ENCODE peak calls at places on chromosomes 1 and 21, in four cellular contexts. One of them, this sample, is unnamed.

GRCh38 chr21:31752352-31752751 is 20.4 kb upstream of the SCAF4 start:
- DNase-seq in K562: no peak
- DNase-seq in GM12878: no peak
- DNase-seq in H1: no peak
- DNase-seq in this sample: no peak

GRCh38 chr1:244154882-244155531 is 103.9 kb downstream of the ZBTB18 start:
- DNase-seq in K562: no peak
- DNase-seq in GM12878: no peak
- DNase-seq in H1: no peak
- DNase-seq in this sample: peak; percentile 10

GRCh38 chr1:246629976-246630375 is 63.7 kb downstream of the CNST start:
- DNase-seq in H1: no peak
- DNase-seq in GM12878: no peak
- DNase-seq in K562: no peak
- DNase-seq in this sample: no peak

GRCh38 chr1:236302941-236303340 is 21.2 kb upstream of the ERO1B start:
- DNase-seq in H1: no peak
- DNase-seq in GM12878: no peak
- DNase-seq in K562: no peak
- DNase-seq in this sample: peak; percentile 6

GRCh38 chr1:228073061-228073869 is 9.2 kb upstream of the ARF1 start:
- DNase-seq in K562: no peak
- DNase-seq in H1: no peak
- DNase-seq in GM12878: no peak
- DNase-seq in this sample: no peak

GRCh38 chr21:42187976-42188653 is 30.8 kb upstream of the ABCG1 start:
- DNase-seq in K562: no peak
- DNase-seq in H1: no peak
- DNase-seq in GM12878: peak; percentile 92
- DNase-seq in this sample: no peak

GRCh38 chr1:221294244-221294643 is 415.0 kb downstream of the HLX start:
- DNase-seq in GM12878: no peak
- DNase-seq in K562: no peak
- DNase-seq in H1: no peak
- DNase-seq in this sample: no peak

GRCh38 chr1:229318056-229318455 is 24.8 kb downstream of the CCSAP start:
- DNase-seq in H1: no peak
- DNase-seq in K562: no peak
- DNase-seq in GM12878: no peak
- DNase-seq in this sample: no peak

GRCh38 chr1:199046618-199047017 is 407.8 kb downstream of the PTPRC start:
- DNase-seq in GM12878: no peak
- DNase-seq in H1: no peak
- DNase-seq in K562: no peak
- DNase-seq in this sample: no peak

GRCh38 chr1:214587165-214587564 is 15.8 kb upstream of the CENPF start:
- DNase-seq in H1: no peak
- DNase-seq in GM12878: no peak
- DNase-seq in K562: no peak
- DNase-seq in this sample: no peak

GRCh38 chr1:115717541-115717940 is 51.0 kb downstream of the CASQ2 start:
- DNase-seq in H1: peak; percentile 81
- DNase-seq in GM12878: no peak
- DNase-seq in K562: peak; percentile 29
- DNase-seq in this sample: peak; percentile 57

GRCh38 chr1:93680121-93681094 is 1.2 kb downstream of the BCAR3 start:
- DNase-seq in H1: peak; percentile 84
- DNase-seq in K562: peak; percentile 77
- DNase-seq in GM12878: no peak
- DNase-seq in this sample: peak; percentile 72

GRCh38 chr1:157968951-157969350 is 24.5 kb upstream of the KIRREL1 start:
- DNase-seq in GM12878: no peak
- DNase-seq in K562: no peak
- DNase-seq in H1: no peak
- DNase-seq in this sample: no peak

GRCh38 chr1:207007352-207008033 is 25.1 kb downstream of the C1orf116 start:
- DNase-seq in H1: no peak
- DNase-seq in GM12878: no peak
- DNase-seq in K562: no peak
- DNase-seq in this sample: peak; percentile 94

GRCh38 chr1:94068096-94068830 is 52.7 kb downstream of the ABCA4 start:
- DNase-seq in GM12878: no peak
- DNase-seq in K562: no peak
- DNase-seq in H1: no peak
- DNase-seq in this sample: peak; percentile 95

GRCh38 chr1:22250724-22251123 is 107.8 kb upstream of the WNT4 start:
- DNase-seq in GM12878: no peak
- DNase-seq in H1: no peak
- DNase-seq in K562: no peak
- DNase-seq in this sample: no peak

GRCh38 chr1:44328767-44329416 is 26.2 kb downstream of the ERI3 start:
- DNase-seq in H1: no peak
- DNase-seq in K562: no peak
- DNase-seq in GM12878: no peak
- DNase-seq in this sample: no peak

GRCh38 chr1:11519629-11520031 is 40.7 kb downstream of the DISP3 start:
- DNase-seq in H1: no peak
- DNase-seq in K562: no peak
- DNase-seq in GM12878: no peak
- DNase-seq in this sample: no peak

GRCh38 chr1:227317541-227318002 is 720 bp downstream of the CDC42BPA start:
- DNase-seq in K562: peak; percentile 50
- DNase-seq in GM12878: no peak
- DNase-seq in H1: peak; percentile 69
- DNase-seq in this sample: peak; percentile 44

GRCh38 chr1:147804942-147805723 is 44.7 kb upstream of the GJA5 start:
- DNase-seq in H1: no peak
- DNase-seq in GM12878: no peak
- DNase-seq in K562: no peak
- DNase-seq in this sample: peak; percentile 60

GRCh38 chr1:211328084-211328694 is 1.6 kb downstream of the TRAF5 start:
- DNase-seq in GM12878: no peak
- DNase-seq in K562: no peak
- DNase-seq in H1: no peak
- DNase-seq in this sample: no peak

GRCh38 chr1:117802546-117803257 is 126.7 kb downstream of the GDAP2 start:
- DNase-seq in H1: no peak
- DNase-seq in GM12878: no peak
- DNase-seq in K562: no peak
- DNase-seq in this sample: no peak

GRCh38 chr1:172351761-172352161 is 68.7 kb upstream of the C1orf105 start:
- DNase-seq in GM12878: no peak
- DNase-seq in K562: no peak
- DNase-seq in H1: no peak
- DNase-seq in this sample: no peak

GRCh38 chr21:41137401-41137800 is 30.6 kb upstream of the BACE2 start:
- DNase-seq in GM12878: no peak
- DNase-seq in H1: no peak
- DNase-seq in K562: no peak
- DNase-seq in this sample: no peak

GRCh38 chr1:75559141-75559540 is 51.8 kb downstream of the SLC44A5 start:
- DNase-seq in H1: no peak
- DNase-seq in K562: no peak
- DNase-seq in GM12878: no peak
- DNase-seq in this sample: no peak

GRCh38 chr1:209674957-209675566 is at the start of gene G0S2:
- DNase-seq in GM12878: no peak
- DNase-seq in K562: peak; percentile 29
- DNase-seq in H1: peak; percentile 71
- DNase-seq in this sample: no peak

GRCh38 chr21:29218749-29219148 is 80.0 kb upstream of the BACH1 start:
- DNase-seq in GM12878: no peak
- DNase-seq in K562: no peak
- DNase-seq in H1: no peak
- DNase-seq in this sample: no peak

GRCh38 chr1:15337656-15338402 is 71.9 kb upstream of the EFHD2 start:
- DNase-seq in K562: no peak
- DNase-seq in GM12878: no peak
- DNase-seq in H1: no peak
- DNase-seq in this sample: no peak

GRCh38 chr1:68384321-68384813 is 65.4 kb downstream of the RPE65 start:
- DNase-seq in GM12878: no peak
- DNase-seq in K562: no peak
- DNase-seq in H1: no peak
- DNase-seq in this sample: peak; percentile 11

GRCh38 chr1:55234016-55234415 is 18.9 kb upstream of the USP24 start:
- DNase-seq in H1: no peak
- DNase-seq in K562: no peak
- DNase-seq in GM12878: no peak
- DNase-seq in this sample: no peak

GRCh38 chr1:60874703-60875102 is 207.7 kb upstream of the NFIA start:
- DNase-seq in H1: no peak
- DNase-seq in K562: no peak
- DNase-seq in GM12878: no peak
- DNase-seq in this sample: no peak

GRCh38 chr1:79204774-79205173 is 198.2 kb upstream of the ADGRL4 start:
- DNase-seq in H1: no peak
- DNase-seq in K562: no peak
- DNase-seq in GM12878: no peak
- DNase-seq in this sample: no peak

GRCh38 chr1:183432548-183432875 is 14.3 kb upstream of the NMNAT2 start:
- DNase-seq in GM12878: no peak
- DNase-seq in H1: no peak
- DNase-seq in K562: no peak
- DNase-seq in this sample: no peak

GRCh38 chr1:206495493-206496046 is 11.8 kb upstream of the RASSF5 start:
- DNase-seq in H1: no peak
- DNase-seq in K562: no peak
- DNase-seq in GM12878: no peak
- DNase-seq in this sample: no peak

GRCh38 chr1:207565546-207566468 is 69.8 kb downstream of the CR1 start:
- DNase-seq in K562: no peak
- DNase-seq in H1: peak; percentile 61
- DNase-seq in GM12878: no peak
- DNase-seq in this sample: no peak

GRCh38 chr1:229788004-229788403 is 162.0 kb downstream of the URB2 start:
- DNase-seq in K562: no peak
- DNase-seq in H1: no peak
- DNase-seq in GM12878: no peak
- DNase-seq in this sample: no peak

DNA sequence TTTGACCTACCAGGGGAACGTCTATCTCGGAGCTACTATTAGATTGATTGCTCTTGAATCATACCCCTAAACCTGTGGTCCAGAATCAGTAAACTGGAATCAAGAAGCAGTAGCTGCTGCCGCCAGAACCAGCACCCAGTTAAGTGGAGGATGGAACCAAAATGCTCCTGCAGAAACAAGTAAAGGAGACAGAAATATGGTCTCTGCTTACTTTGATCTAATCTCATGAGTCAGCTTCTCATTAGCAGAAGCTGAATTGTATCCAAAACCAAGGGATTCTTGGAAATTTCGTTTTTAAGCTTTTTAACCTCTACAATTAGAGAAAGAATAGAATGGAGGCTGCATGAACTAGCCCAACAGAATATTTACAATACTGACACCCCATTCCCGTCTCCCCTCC is 42.6 kb upstream of the PIGV start:
- DNase-seq in K562: no peak
- DNase-seq in H1: no peak
- DNase-seq in GM12878: no peak
- DNase-seq in this sample: no peak
- TF ChIP-seq EZH2 in K562: no peak
- TF ChIP-seq EZH2 in H1: no peak
- TF ChIP-seq EZH2 in GM12878: no peak
- TF ChIP-seq EZH2 in this sample: no peak

GRCh38 chr1:191528275-191528674 is 630.0 kb upstream of the RGS18 start:
- DNase-seq in GM12878: no peak
- DNase-seq in H1: no peak
- DNase-seq in K562: no peak
- DNase-seq in this sample: no peak
- TF ChIP-seq TAF1 in GM12878: no peak
- TF ChIP-seq TAF1 in H1: no peak
- TF ChIP-seq TAF1 in K562: no peak
- TF ChIP-seq TAF1 in this sample: no peak

DNA sequence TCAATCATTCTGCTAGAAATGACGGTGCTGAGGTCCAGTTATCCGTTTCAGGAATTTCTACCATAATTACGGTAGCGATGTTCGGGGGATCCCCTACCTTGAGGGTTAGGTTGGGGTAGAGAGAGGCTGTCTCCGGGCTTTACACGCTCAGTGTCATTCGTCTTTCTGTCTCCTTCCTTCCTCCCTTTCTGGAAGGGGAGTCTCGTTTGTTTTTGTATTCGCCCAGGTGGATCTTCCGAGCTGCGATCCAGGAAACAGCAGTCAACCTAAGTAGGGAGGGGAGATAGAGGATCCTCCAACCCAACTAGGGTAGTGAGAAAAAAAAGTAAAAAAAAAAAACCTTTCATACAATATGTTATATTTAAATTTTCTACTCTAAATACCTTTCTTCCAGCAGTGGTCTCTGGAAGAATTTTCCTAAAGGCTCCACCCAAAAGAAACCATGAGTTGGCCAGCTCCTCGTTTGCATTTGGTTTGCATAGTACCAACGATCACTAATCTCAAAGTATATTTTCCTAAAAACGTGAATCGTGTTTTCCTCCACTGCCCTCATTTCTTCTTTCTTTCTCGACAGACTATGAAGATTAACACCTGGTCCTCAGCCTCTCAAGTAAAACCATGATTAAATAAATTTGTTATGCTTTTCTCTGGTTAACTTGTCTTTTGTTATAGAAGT is 611 bp upstream of the PIK3C2B start:
- DNase-seq in K562: no peak
- DNase-seq in H1: no peak
- DNase-seq in GM12878: no peak
- DNase-seq in this sample: no peak
- TF ChIP-seq EZH2 in K562: no peak
- TF ChIP-seq EZH2 in H1: no peak
- TF ChIP-seq EZH2 in GM12878: no peak
- TF ChIP-seq EZH2 in this sample: no peak

GRCh38 chr1:29197590-29197924 is 15.9 kb upstream of the SRSF4 start:
- DNase-seq in GM12878: no peak
- DNase-seq in H1: no peak
- DNase-seq in K562: peak; percentile 48
- DNase-seq in this sample: peak; percentile 60
- TF ChIP-seq TAF1 in GM12878: no peak
- TF ChIP-seq TAF1 in H1: no peak
- TF ChIP-seq TAF1 in K562: no peak
- TF ChIP-seq TAF1 in this sample: no peak

DNA sequence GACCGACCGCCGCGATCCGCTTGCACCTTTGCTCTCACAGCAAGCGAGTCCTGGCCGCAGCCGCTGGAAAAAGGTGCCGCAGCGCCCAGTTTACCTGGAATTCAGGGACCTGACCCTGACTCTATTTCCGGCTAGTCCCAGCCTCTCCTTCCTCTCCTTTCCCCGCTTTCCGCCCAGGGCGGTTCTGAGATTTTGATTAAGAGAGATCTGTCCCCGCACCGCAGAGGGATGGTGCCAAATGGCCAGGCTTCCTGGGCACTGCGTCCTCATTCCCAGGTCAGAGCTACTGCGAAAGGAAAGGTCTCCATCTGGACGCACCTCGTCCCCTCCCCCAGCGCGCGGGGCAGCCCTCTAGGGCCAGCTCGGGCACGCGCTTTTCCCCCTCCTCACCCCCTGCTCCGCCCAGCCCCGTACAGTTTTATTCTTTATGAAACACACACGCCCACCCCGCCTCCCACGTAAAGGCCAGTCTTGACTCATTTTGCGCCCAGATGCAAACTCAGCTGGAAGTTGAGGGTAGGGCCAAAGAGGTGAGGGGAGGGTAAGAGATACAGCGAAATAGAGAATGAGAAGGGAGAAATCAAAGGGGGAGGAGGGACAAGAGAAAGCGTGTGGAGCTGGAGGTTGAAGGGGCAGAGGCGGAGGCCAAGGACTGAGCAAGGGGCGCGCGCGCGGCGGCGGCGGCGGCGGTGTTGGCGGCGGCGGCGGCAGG is 411.8 kb upstream of the ESRRG start:
- DNase-seq in GM12878: no peak
- DNase-seq in K562: no peak
- DNase-seq in H1: peak; percentile 73
- DNase-seq in this sample: no peak
- TF ChIP-seq EZH2 in GM12878: no peak
- TF ChIP-seq EZH2 in K562: no peak
- TF ChIP-seq EZH2 in H1: peak; percentile 26
- TF ChIP-seq EZH2 in this sample: no peak